ENCODE peak calls at places on chromosomes 7 and 10, in seven cellular contexts. One of them, this sample, is unnamed.

GRCh38 chr10:43209064-43209455 is 57.8 kb downstream of the RASGEF1A start:
- DNase-seq in HCT116: no peak
- DNase-seq in GM12878: no peak
- DNase-seq in HepG2: no peak
- DNase-seq in H1: no peak
- DNase-seq in K562: no peak
- DNase-seq in SK-N-SH: no peak
- DNase-seq in this sample: no peak

GRCh38 chr7:141685285-141686035 is 16.5 kb downstream of the DENND11 start:
- DNase-seq in HCT116: no peak
- DNase-seq in GM12878: no peak
- DNase-seq in HepG2: no peak
- DNase-seq in H1: no peak
- DNase-seq in K562: no peak
- DNase-seq in SK-N-SH: no peak
- DNase-seq in this sample: no peak

GRCh38 chr10:96835826-96836365 is 3.8 kb downstream of the LCOR start:
- DNase-seq in HCT116: no peak
- DNase-seq in GM12878: no peak
- DNase-seq in HepG2: no peak
- DNase-seq in H1: no peak
- DNase-seq in K562: no peak
- DNase-seq in SK-N-SH: no peak
- DNase-seq in this sample: no peak

GRCh38 chr7:18151419-18151818 is 123.8 kb upstream of the PRPS1L1 start:
- DNase-seq in HCT116: no peak
- DNase-seq in GM12878: no peak
- DNase-seq in HepG2: no peak
- DNase-seq in H1: no peak
- DNase-seq in K562: no peak
- DNase-seq in SK-N-SH: peak; percentile 12
- DNase-seq in this sample: no peak

GRCh38 chr10:119024882-119025281 is 4.6 kb upstream of the NANOS1 start:
- DNase-seq in HCT116: no peak
- DNase-seq in GM12878: no peak
- DNase-seq in HepG2: no peak
- DNase-seq in H1: no peak
- DNase-seq in K562: no peak
- DNase-seq in SK-N-SH: peak; percentile 23
- DNase-seq in this sample: no peak

GRCh38 chr10:116207180-116207579 is 65.8 kb downstream of the GFRA1 start:
- DNase-seq in HCT116: no peak
- DNase-seq in GM12878: no peak
- DNase-seq in HepG2: peak; percentile 24
- DNase-seq in H1: no peak
- DNase-seq in K562: no peak
- DNase-seq in SK-N-SH: no peak
- DNase-seq in this sample: no peak

GRCh38 chr10:60495357-60495756 is 105.7 kb upstream of the ANK3 start:
- DNase-seq in HCT116: no peak
- DNase-seq in GM12878: no peak
- DNase-seq in HepG2: no peak
- DNase-seq in H1: no peak
- DNase-seq in K562: no peak
- DNase-seq in SK-N-SH: no peak
- DNase-seq in this sample: no peak

GRCh38 chr7:121446526-121446925 is 50.4 kb upstream of the FAM3C start:
- DNase-seq in HCT116: no peak
- DNase-seq in GM12878: no peak
- DNase-seq in HepG2: no peak
- DNase-seq in H1: no peak
- DNase-seq in K562: no peak
- DNase-seq in SK-N-SH: no peak
- DNase-seq in this sample: peak; percentile 11

GRCh38 chr7:17870406-17870805 is 69.9 kb downstream of the SNX13 start:
- DNase-seq in HCT116: no peak
- DNase-seq in GM12878: no peak
- DNase-seq in HepG2: no peak
- DNase-seq in H1: no peak
- DNase-seq in K562: no peak
- DNase-seq in SK-N-SH: no peak
- DNase-seq in this sample: no peak

GRCh38 chr7:98281757-98282652 is 519 bp downstream of the BRI3 start:
- DNase-seq in HCT116: no peak
- DNase-seq in GM12878: no peak
- DNase-seq in HepG2: no peak
- DNase-seq in H1: no peak
- DNase-seq in K562: peak; percentile 45
- DNase-seq in SK-N-SH: peak; percentile 80
- DNase-seq in this sample: no peak

GRCh38 chr10:34217524-34217923 is 597.6 kb downstream of the PARD3 start:
- DNase-seq in HCT116: no peak
- DNase-seq in GM12878: no peak
- DNase-seq in HepG2: no peak
- DNase-seq in H1: no peak
- DNase-seq in K562: no peak
- DNase-seq in SK-N-SH: no peak
- DNase-seq in this sample: peak; percentile 13

GRCh38 chr10:51103818-51104217 is 29.5 kb downstream of the PRKG1 start:
- DNase-seq in HCT116: no peak
- DNase-seq in GM12878: no peak
- DNase-seq in HepG2: no peak
- DNase-seq in H1: no peak
- DNase-seq in K562: no peak
- DNase-seq in SK-N-SH: no peak
- DNase-seq in this sample: no peak

GRCh38 chr7:140209866-140210609 is 33.3 kb upstream of the KDM7A start:
- DNase-seq in HCT116: no peak
- DNase-seq in GM12878: peak; percentile 85
- DNase-seq in HepG2: no peak
- DNase-seq in H1: no peak
- DNase-seq in K562: no peak
- DNase-seq in SK-N-SH: no peak
- DNase-seq in this sample: no peak

GRCh38 chr10:97024181-97025073 is 161.3 kb downstream of the SLIT1 start:
- DNase-seq in HCT116: no peak
- DNase-seq in GM12878: peak; percentile 28
- DNase-seq in HepG2: no peak
- DNase-seq in H1: no peak
- DNase-seq in K562: no peak
- DNase-seq in SK-N-SH: no peak
- DNase-seq in this sample: no peak

GRCh38 chr10:48309711-48310226 is 3.3 kb downstream of the MAPK8 start:
- DNase-seq in HCT116: peak; percentile 67
- DNase-seq in GM12878: no peak
- DNase-seq in HepG2: peak; percentile 41
- DNase-seq in H1: no peak
- DNase-seq in K562: no peak
- DNase-seq in SK-N-SH: peak; percentile 25
- DNase-seq in this sample: peak; percentile 35

GRCh38 chr7:127107601-127108007 is 145.1 kb downstream of the GRM8 start:
- DNase-seq in HCT116: peak; percentile 33
- DNase-seq in GM12878: peak; percentile 8
- DNase-seq in HepG2: peak; percentile 55
- DNase-seq in H1: no peak
- DNase-seq in K562: peak; percentile 65
- DNase-seq in SK-N-SH: peak; percentile 45
- DNase-seq in this sample: peak; percentile 75

GRCh38 chr10:70805619-70806215 is 10.0 kb upstream of the SGPL1 start:
- DNase-seq in HCT116: no peak
- DNase-seq in GM12878: no peak
- DNase-seq in HepG2: no peak
- DNase-seq in H1: no peak
- DNase-seq in K562: no peak
- DNase-seq in SK-N-SH: no peak
- DNase-seq in this sample: no peak

GRCh38 chr10:6114758-6115410 is 26.1 kb downstream of the RBM17 start:
- DNase-seq in HCT116: no peak
- DNase-seq in GM12878: no peak
- DNase-seq in HepG2: no peak
- DNase-seq in H1: no peak
- DNase-seq in K562: no peak
- DNase-seq in SK-N-SH: no peak
- DNase-seq in this sample: no peak

DNA sequence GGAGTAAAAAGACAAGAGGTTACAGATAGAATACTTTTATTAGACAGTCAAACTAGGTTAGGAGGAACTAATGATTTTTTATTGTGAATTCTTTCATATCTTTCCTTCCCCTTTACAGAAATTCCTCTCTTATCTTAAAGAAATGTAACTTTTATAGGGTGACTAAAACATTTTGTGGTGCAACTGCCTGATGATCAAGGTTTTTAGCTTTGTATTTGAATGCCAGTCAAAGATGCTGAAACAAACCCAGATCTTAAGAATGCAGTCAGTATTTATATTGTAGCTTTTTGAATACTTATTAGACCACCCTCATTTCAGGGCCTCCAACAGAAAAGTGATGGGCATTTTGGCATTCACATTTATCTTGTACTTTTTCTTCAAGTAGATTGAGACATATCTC is 27.4 kb downstream of the TAX1BP1 start:
- DNase-seq in HCT116: no peak
- DNase-seq in GM12878: no peak
- DNase-seq in HepG2: no peak
- DNase-seq in H1: no peak
- DNase-seq in K562: no peak
- DNase-seq in SK-N-SH: no peak
- DNase-seq in this sample: no peak
- TF ChIP-seq JUND in HCT116: no peak
- TF ChIP-seq JUND in GM12878: no peak
- TF ChIP-seq JUND in HepG2: no peak
- TF ChIP-seq JUND in H1: no peak
- TF ChIP-seq JUND in K562: no peak
- TF ChIP-seq JUND in SK-N-SH: no peak
- TF ChIP-seq JUND in this sample: no peak

GRCh38 chr7:47846117-47846836 is 102.0 kb downstream of the PKD1L1 start:
- DNase-seq in HCT116: peak; percentile 24
- DNase-seq in GM12878: no peak
- DNase-seq in HepG2: no peak
- DNase-seq in H1: no peak
- DNase-seq in K562: no peak
- DNase-seq in SK-N-SH: no peak
- DNase-seq in this sample: peak; percentile 59
- TF ChIP-seq JUND in HCT116: peak; percentile 48
- TF ChIP-seq JUND in GM12878: no peak
- TF ChIP-seq JUND in HepG2: no peak
- TF ChIP-seq JUND in H1: no peak
- TF ChIP-seq JUND in K562: no peak
- TF ChIP-seq JUND in SK-N-SH: peak; percentile 74
- TF ChIP-seq JUND in this sample: no peak

GRCh38 chr7:91609525-91609924 is 271.0 kb downstream of the MTERF1 start:
- DNase-seq in HCT116: no peak
- DNase-seq in GM12878: no peak
- DNase-seq in HepG2: no peak
- DNase-seq in H1: no peak
- DNase-seq in K562: no peak
- DNase-seq in SK-N-SH: peak; percentile 39
- DNase-seq in this sample: peak; percentile 12
- TF ChIP-seq JUND in HCT116: no peak
- TF ChIP-seq JUND in GM12878: no peak
- TF ChIP-seq JUND in HepG2: no peak
- TF ChIP-seq JUND in H1: no peak
- TF ChIP-seq JUND in K562: no peak
- TF ChIP-seq JUND in SK-N-SH: no peak
- TF ChIP-seq JUND in this sample: no peak

DNA sequence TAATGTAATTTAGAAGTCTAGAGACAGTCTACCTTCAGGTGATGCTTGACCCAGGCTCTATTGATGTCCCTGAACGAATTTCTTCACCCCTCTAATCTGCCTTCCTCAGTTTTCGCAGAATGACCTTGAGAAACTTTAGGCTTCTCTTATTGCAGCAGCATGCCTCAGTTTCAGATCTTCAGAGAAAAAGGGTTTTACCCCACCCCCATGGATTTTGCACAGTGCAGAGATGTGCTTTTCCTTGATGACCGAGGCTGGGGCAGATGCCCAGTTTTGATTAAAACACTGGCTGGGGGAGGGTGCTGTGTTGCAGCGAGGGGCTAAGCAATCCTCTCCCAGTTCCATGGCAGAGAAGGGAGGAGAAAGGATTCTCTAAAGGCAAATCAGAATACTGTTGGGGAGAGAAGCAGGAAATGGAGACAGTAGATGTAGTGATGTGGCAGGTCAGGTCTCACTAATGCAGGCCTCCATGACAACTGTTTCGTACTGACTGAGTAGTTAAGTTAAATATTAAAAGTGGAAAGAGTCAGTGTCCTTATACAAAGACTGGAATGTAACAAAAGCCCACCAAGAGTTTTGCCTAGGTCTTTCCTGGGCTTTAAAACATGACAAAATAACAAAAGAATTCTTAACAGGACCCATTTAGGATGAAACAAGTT is 50.8 kb upstream of the PDZD8 start:
- DNase-seq in HCT116: no peak
- DNase-seq in GM12878: no peak
- DNase-seq in HepG2: no peak
- DNase-seq in H1: no peak
- DNase-seq in K562: no peak
- DNase-seq in SK-N-SH: no peak
- DNase-seq in this sample: no peak
- TF ChIP-seq JUND in HCT116: no peak
- TF ChIP-seq JUND in GM12878: no peak
- TF ChIP-seq JUND in HepG2: no peak
- TF ChIP-seq JUND in H1: no peak
- TF ChIP-seq JUND in K562: no peak
- TF ChIP-seq JUND in SK-N-SH: no peak
- TF ChIP-seq JUND in this sample: no peak

DNA sequence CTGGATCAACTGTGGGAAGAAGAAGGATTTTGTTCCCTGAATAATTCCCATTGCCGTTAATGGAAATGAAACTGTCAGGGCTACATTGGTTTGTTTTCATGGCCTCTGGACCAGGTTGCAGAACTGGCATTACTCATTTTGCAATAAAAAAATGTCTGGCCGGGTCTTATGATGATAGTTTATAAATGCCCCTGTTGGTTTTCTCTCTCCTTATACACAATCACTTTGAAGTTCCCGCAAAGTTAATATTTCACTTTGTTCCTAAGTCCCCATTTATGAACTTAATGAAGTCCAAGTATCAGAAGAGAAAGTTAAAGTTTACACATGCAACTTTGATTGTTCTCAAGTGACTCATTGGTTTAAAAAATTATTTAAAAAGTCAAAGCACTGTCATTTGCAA is 150.7 kb upstream of the PRR15 start:
- DNase-seq in HCT116: no peak
- DNase-seq in GM12878: no peak
- DNase-seq in HepG2: peak; percentile 93
- DNase-seq in H1: no peak
- DNase-seq in K562: no peak
- DNase-seq in SK-N-SH: no peak
- DNase-seq in this sample: no peak
- TF ChIP-seq JUND in HCT116: no peak
- TF ChIP-seq JUND in GM12878: no peak
- TF ChIP-seq JUND in HepG2: no peak
- TF ChIP-seq JUND in H1: no peak
- TF ChIP-seq JUND in K562: no peak
- TF ChIP-seq JUND in SK-N-SH: no peak
- TF ChIP-seq JUND in this sample: no peak